ENCODE peak calls at places on chromosome 7, in six cellular contexts. G is pancreas, E is lower lobe of right lung, K is foreskin fibroblast, H is choroid plexus epithelial cell, L is upper lobe of right lung. P is an unnamed sample.

GRCh38 chr7:90536449-90536848 is 59.7 kb upstream of the CDK14 start:
- DNase-seq in G (no peak), E (no peak), K (no peak), H (no peak), L (no peak), P (no peak)

GRCh38 chr7:27547401-27547800 is 115.3 kb downstream of the HIBADH start:
- DNase-seq in G (no peak), E (no peak), K (no peak), H (peak; percentile 82), L (no peak), P (peak; percentile 6)

GRCh38 chr7:99540542-99540941 is 11.4 kb downstream of the FAM200A start:
- DNase-seq in G (no peak), E (no peak), K (no peak), H (no peak), L (no peak), P (no peak)

GRCh38 chr7:43565786-43566185 is 17.1 kb upstream of the STK17A start:
- DNase-seq in G (no peak), E (no peak), K (peak; percentile 71), H (peak; percentile 58), L (no peak), P (peak; percentile 29)

GRCh38 chr7:151187409-151188251 is 580 bp upstream of the ASB10 start:
- DNase-seq in G (no peak), E (no peak), K (no peak), H (no peak), L (peak; percentile 60), P (no peak)

GRCh38 chr7:44220046-44220720 is 19.4 kb downstream of the YKT6 start:
- DNase-seq in G (peak; percentile 67), E (peak; percentile 45), K (no peak), H (no peak), L (peak; percentile 53), P (no peak)

GRCh38 chr7:125363873-125364272 is 434.2 kb upstream of the POT1 start:
- DNase-seq in G (no peak), E (no peak), K (no peak), H (peak; percentile 84), L (no peak), P (peak; percentile 50)

GRCh38 chr7:136058561-136058960 is 81.4 kb upstream of the MTPN start:
- DNase-seq in G (no peak), E (no peak), K (no peak), H (no peak), L (no peak), P (no peak)

GRCh38 chr7:117907058-117907633 is 33.9 kb upstream of the CTTNBP2 start:
- DNase-seq in G (no peak), E (no peak), K (no peak), H (no peak), L (no peak), P (no peak)

GRCh38 chr7:6350057-6350752 is 77.8 kb upstream of the CYTH3 start:
- DNase-seq in G (no peak), E (no peak), K (no peak), H (no peak), L (no peak), P (no peak)

GRCh38 chr7:32427769-32428291 is 62.4 kb downstream of the LSM5 start:
- DNase-seq in G (peak; percentile 94), E (peak; percentile 75), K (peak; percentile 65), H (peak; percentile 92), L (peak; percentile 86), P (peak; percentile 85)

GRCh38 chr7:24670782-24671181 is 86.5 kb downstream of the GSDME start:
- DNase-seq in G (no peak), E (no peak), K (no peak), H (no peak), L (no peak), P (no peak)

GRCh38 chr7:139043823-139044812 is 8.3 kb upstream of the ZC3HAV1L start:
- DNase-seq in G (no peak), E (peak; percentile 53), K (no peak), H (peak; percentile 22), L (no peak), P (no peak)

GRCh38 chr7:82655965-82656364 is 212.4 kb upstream of the CACNA2D1 start:
- DNase-seq in G (no peak), E (no peak), K (no peak), H (no peak), L (no peak), P (peak; percentile 24)

GRCh38 chr7:152315845-152316244 is 120.0 kb downstream of the KMT2C start:
- DNase-seq in G (no peak), E (no peak), K (no peak), H (no peak), L (no peak), P (no peak)

GRCh38 chr7:5469375-5470166 is 45.9 kb upstream of the TNRC18 start:
- DNase-seq in G (no peak), E (no peak), K (no peak), H (no peak), L (no peak), P (no peak)

GRCh38 chr7:102260856-102261255 is 25.8 kb upstream of the SH2B2 start:
- DNase-seq in G (peak; percentile 32), E (no peak), K (peak; percentile 29), H (peak; percentile 71), L (no peak), P (peak; percentile 65)

GRCh38 chr7:7099584-7100014 is 82.7 kb upstream of the C1GALT1 start:
- DNase-seq in G (peak; percentile 28), E (peak; percentile 59), K (peak; percentile 89), H (peak; percentile 97), L (no peak), P (peak; percentile 94)

GRCh38 chr7:16816820-16817219 is 12.0 kb upstream of the AGR2 start:
- DNase-seq in G (no peak), E (no peak), K (no peak), H (no peak), L (no peak), P (no peak)

GRCh38 chr7:16046045-16046444 is 359.6 kb upstream of the MEOX2 start:
- DNase-seq in G (no peak), E (no peak), K (peak; percentile 64), H (no peak), L (no peak), P (no peak)

GRCh38 chr7:66261941-66262340 is 56.8 kb downstream of the TPST1 start:
- DNase-seq in G (no peak), E (no peak), K (no peak), H (no peak), L (no peak), P (no peak)

GRCh38 chr7:66255533-66256100 is 50.5 kb downstream of the TPST1 start:
- DNase-seq in G (no peak), E (no peak), K (peak; percentile 29), H (peak; percentile 41), L (no peak), P (peak; percentile 66)

GRCh38 chr7:66257481-66257880 is 52.3 kb downstream of the TPST1 start:
- DNase-seq in G (no peak), E (no peak), K (no peak), H (no peak), L (no peak), P (no peak)

GRCh38 chr7:66256281-66256680 is 51.1 kb downstream of the TPST1 start:
- DNase-seq in G (no peak), E (no peak), K (no peak), H (no peak), L (no peak), P (no peak)

GRCh38 chr7:66258409-66258808 is 53.3 kb downstream of the TPST1 start:
- DNase-seq in G (no peak), E (no peak), K (no peak), H (no peak), L (no peak), P (peak; percentile 48)
- H3K4me3 ChIP-seq in G (no peak overlapping the region), E (no peak overlapping the region), K (no peak overlapping the region), H (no peak overlapping the region), L (no peak overlapping the region), P (no peak overlapping the region)

GRCh38 chr7:38291117-38291647 is 17.7 kb upstream of the TARP start:
- DNase-seq in G (no peak), E (no peak), K (no peak), H (peak; percentile 55), L (no peak), P (no peak)
- TF ChIP-seq CTCF in G (no peak), E (no peak), K (no peak), H (peak; percentile 29), L (no peak), P (peak; percentile 11)

GRCh38 chr7:106377847-106378361 is 93.1 kb upstream of the NAMPT start:
- DNase-seq in G (no peak), E (no peak), K (no peak), H (no peak), L (no peak), P (no peak)
- H3K4me3 ChIP-seq in G (no peak overlapping the region), E (no peak overlapping the region), K (no peak overlapping the region), H (no peak overlapping the region), L (no peak overlapping the region), P (no peak overlapping the region)

GRCh38 chr7:38424750-38425463 is 151.5 kb upstream of the TARP start:
- DNase-seq in G (no peak), E (no peak), K (no peak), H (peak; percentile 37), L (no peak), P (no peak)
- TF ChIP-seq CTCF in G (no peak), E (no peak), K (no peak), H (no peak), L (no peak), P (peak; percentile 5)

GRCh38 chr7:105389090-105389650 is 449 bp upstream of the SRPK2 start:
- DNase-seq in G (peak; percentile 78), E (peak; percentile 60), K (peak; percentile 55), H (peak; percentile 60), L (peak; percentile 76), P (peak; percentile 43)
- H3K4me3 ChIP-seq in G (peak overlapping the region; percentile 98), E (peak overlapping the region; percentile 89), K (peak overlapping the region; percentile 59), H (peak overlapping the region; percentile 74), L (peak overlapping the region; percentile 55), P (peak overlapping the region; percentile 39)